ENCODE peak calls at places on chromosomes 2 and 18, in nine cellular contexts. One of them, this sample, is unnamed.

GRCh38 chr2:135662088-135662487 is 79.6 kb upstream of the UBXN4 start:
- DNase-seq in transverse colon: no peak
- DNase-seq in SK-N-SH: no peak
- DNase-seq in H1: no peak
- DNase-seq in A549: no peak
- DNase-seq in HepG2: no peak
- DNase-seq in K562: peak; percentile 8
- DNase-seq in upper lobe of left lung: no peak
- DNase-seq in ovary: no peak
- DNase-seq in this sample: no peak

GRCh38 chr2:161206491-161207032 is 46.3 kb downstream of the TANK start:
- DNase-seq in transverse colon: no peak
- DNase-seq in SK-N-SH: no peak
- DNase-seq in H1: no peak
- DNase-seq in A549: no peak
- DNase-seq in HepG2: no peak
- DNase-seq in K562: no peak
- DNase-seq in upper lobe of left lung: no peak
- DNase-seq in ovary: no peak
- DNase-seq in this sample: no peak

GRCh38 chr18:74310411-74310810 is 5.2 kb upstream of the C18orf63 start:
- DNase-seq in transverse colon: no peak
- DNase-seq in SK-N-SH: no peak
- DNase-seq in H1: no peak
- DNase-seq in A549: no peak
- DNase-seq in HepG2: peak; percentile 55
- DNase-seq in K562: no peak
- DNase-seq in upper lobe of left lung: peak; percentile 49
- DNase-seq in ovary: no peak
- DNase-seq in this sample: no peak

GRCh38 chr2:230749111-230749510 is 36.5 kb downstream of the CAB39 start:
- DNase-seq in transverse colon: no peak
- DNase-seq in SK-N-SH: no peak
- DNase-seq in H1: no peak
- DNase-seq in A549: no peak
- DNase-seq in HepG2: no peak
- DNase-seq in K562: no peak
- DNase-seq in upper lobe of left lung: no peak
- DNase-seq in ovary: no peak
- DNase-seq in this sample: no peak

GRCh38 chr18:58302811-58303210 is 258.8 kb downstream of the NEDD4L start:
- DNase-seq in transverse colon: no peak
- DNase-seq in SK-N-SH: no peak
- DNase-seq in H1: no peak
- DNase-seq in A549: no peak
- DNase-seq in HepG2: no peak
- DNase-seq in K562: no peak
- DNase-seq in upper lobe of left lung: no peak
- DNase-seq in ovary: no peak
- DNase-seq in this sample: no peak

GRCh38 chr2:167582619-167583018 is 664.8 kb downstream of the STK39 start:
- DNase-seq in transverse colon: no peak
- DNase-seq in SK-N-SH: no peak
- DNase-seq in H1: no peak
- DNase-seq in A549: no peak
- DNase-seq in HepG2: no peak
- DNase-seq in K562: no peak
- DNase-seq in upper lobe of left lung: no peak
- DNase-seq in ovary: no peak
- DNase-seq in this sample: no peak

GRCh38 chr2:240765007-240765406 is 55.0 kb downstream of the KIF1A start:
- DNase-seq in transverse colon: no peak
- DNase-seq in SK-N-SH: no peak
- DNase-seq in H1: no peak
- DNase-seq in A549: no peak
- DNase-seq in HepG2: no peak
- DNase-seq in K562: no peak
- DNase-seq in upper lobe of left lung: no peak
- DNase-seq in ovary: no peak
- DNase-seq in this sample: no peak

GRCh38 chr2:146661494-146662096 is 1183.2 kb upstream of the ACVR2A start:
- DNase-seq in transverse colon: no peak
- DNase-seq in SK-N-SH: peak; percentile 3
- DNase-seq in H1: no peak
- DNase-seq in A549: peak; percentile 1
- DNase-seq in HepG2: peak; percentile 23
- DNase-seq in K562: peak; percentile 29
- DNase-seq in upper lobe of left lung: no peak
- DNase-seq in ovary: no peak
- DNase-seq in this sample: no peak

GRCh38 chr2:138814123-138814883 is 34.1 kb upstream of the NXPH2 start:
- DNase-seq in transverse colon: no peak
- DNase-seq in SK-N-SH: no peak
- DNase-seq in H1: no peak
- DNase-seq in A549: no peak
- DNase-seq in HepG2: peak; percentile 35
- DNase-seq in K562: peak; percentile 2
- DNase-seq in upper lobe of left lung: no peak
- DNase-seq in ovary: no peak
- DNase-seq in this sample: no peak

GRCh38 chr2:158179660-158180059 is 78.0 kb downstream of the UPP2 start:
- DNase-seq in transverse colon: no peak
- DNase-seq in SK-N-SH: no peak
- DNase-seq in H1: no peak
- DNase-seq in A549: no peak
- DNase-seq in HepG2: peak; percentile 35
- DNase-seq in K562: peak; percentile 39
- DNase-seq in upper lobe of left lung: no peak
- DNase-seq in ovary: no peak
- DNase-seq in this sample: no peak

GRCh38 chr2:74441690-74442482 is at the start of gene RTKN:
- DNase-seq in transverse colon: peak; percentile 84
- DNase-seq in SK-N-SH: no peak
- DNase-seq in H1: peak; percentile 94
- DNase-seq in A549: no peak
- DNase-seq in HepG2: peak; percentile 96
- DNase-seq in K562: no peak
- DNase-seq in upper lobe of left lung: peak; percentile 79
- DNase-seq in ovary: no peak
- DNase-seq in this sample: peak; percentile 70

GRCh38 chr2:218981390-218982311 is 3.3 kb downstream of the FEV start:
- DNase-seq in transverse colon: peak; percentile 46
- DNase-seq in SK-N-SH: peak; percentile 48
- DNase-seq in H1: peak; percentile 68
- DNase-seq in A549: no peak
- DNase-seq in HepG2: no peak
- DNase-seq in K562: no peak
- DNase-seq in upper lobe of left lung: no peak
- DNase-seq in ovary: peak; percentile 35
- DNase-seq in this sample: peak; percentile 52

GRCh38 chr2:70073493-70073892 is 13.8 kb upstream of the PCBP1 start:
- DNase-seq in transverse colon: no peak
- DNase-seq in SK-N-SH: no peak
- DNase-seq in H1: no peak
- DNase-seq in A549: no peak
- DNase-seq in HepG2: no peak
- DNase-seq in K562: no peak
- DNase-seq in upper lobe of left lung: no peak
- DNase-seq in ovary: no peak
- DNase-seq in this sample: no peak

GRCh38 chr2:48162742-48163141 is 256.4 kb upstream of the FBXO11 start:
- DNase-seq in transverse colon: no peak
- DNase-seq in SK-N-SH: no peak
- DNase-seq in H1: no peak
- DNase-seq in A549: no peak
- DNase-seq in HepG2: no peak
- DNase-seq in K562: no peak
- DNase-seq in upper lobe of left lung: no peak
- DNase-seq in ovary: no peak
- DNase-seq in this sample: no peak

GRCh38 chr2:101790856-101791255 is 93.3 kb downstream of the MAP4K4 start:
- DNase-seq in transverse colon: no peak
- DNase-seq in SK-N-SH: no peak
- DNase-seq in H1: no peak
- DNase-seq in A549: no peak
- DNase-seq in HepG2: no peak
- DNase-seq in K562: no peak
- DNase-seq in upper lobe of left lung: no peak
- DNase-seq in ovary: no peak
- DNase-seq in this sample: no peak

GRCh38 chr2:12678189-12678588 is 38.5 kb upstream of the TRIB2 start:
- DNase-seq in transverse colon: no peak
- DNase-seq in SK-N-SH: no peak
- DNase-seq in H1: no peak
- DNase-seq in A549: no peak
- DNase-seq in HepG2: no peak
- DNase-seq in K562: no peak
- DNase-seq in upper lobe of left lung: no peak
- DNase-seq in ovary: no peak
- DNase-seq in this sample: no peak

GRCh38 chr2:191565647-191566198 is 112.2 kb upstream of the NABP1 start:
- DNase-seq in transverse colon: no peak
- DNase-seq in SK-N-SH: no peak
- DNase-seq in H1: no peak
- DNase-seq in A549: no peak
- DNase-seq in HepG2: no peak
- DNase-seq in K562: peak; percentile 50
- DNase-seq in upper lobe of left lung: no peak
- DNase-seq in ovary: no peak
- DNase-seq in this sample: no peak

GRCh38 chr18:78293940-78294401 is 685.6 kb upstream of the SALL3 start:
- DNase-seq in transverse colon: no peak
- DNase-seq in SK-N-SH: no peak
- DNase-seq in H1: no peak
- DNase-seq in A549: no peak
- DNase-seq in HepG2: no peak
- DNase-seq in K562: no peak
- DNase-seq in upper lobe of left lung: no peak
- DNase-seq in ovary: no peak
- DNase-seq in this sample: no peak

GRCh38 chr2:33276868-33277503 is 199.5 kb upstream of the RASGRP3 start:
- DNase-seq in transverse colon: no peak
- DNase-seq in SK-N-SH: no peak
- DNase-seq in H1: no peak
- DNase-seq in A549: no peak
- DNase-seq in HepG2: no peak
- DNase-seq in K562: no peak
- DNase-seq in upper lobe of left lung: no peak
- DNase-seq in ovary: no peak
- DNase-seq in this sample: no peak
- H3K27ac ChIP-seq in transverse colon: peak overlapping the region; percentile 16
- H3K27ac ChIP-seq in SK-N-SH: no peak overlapping the region
- H3K27ac ChIP-seq in H1: no peak overlapping the region
- H3K27ac ChIP-seq in A549: peak overlapping the region; percentile 61
- H3K27ac ChIP-seq in HepG2: no peak overlapping the region
- H3K27ac ChIP-seq in K562: no peak overlapping the region
- H3K27ac ChIP-seq in upper lobe of left lung: peak overlapping the region; percentile 18
- H3K27ac ChIP-seq in ovary: peak overlapping the region; percentile 50
- H3K27ac ChIP-seq in this sample: peak overlapping the region; percentile 70

DNA sequence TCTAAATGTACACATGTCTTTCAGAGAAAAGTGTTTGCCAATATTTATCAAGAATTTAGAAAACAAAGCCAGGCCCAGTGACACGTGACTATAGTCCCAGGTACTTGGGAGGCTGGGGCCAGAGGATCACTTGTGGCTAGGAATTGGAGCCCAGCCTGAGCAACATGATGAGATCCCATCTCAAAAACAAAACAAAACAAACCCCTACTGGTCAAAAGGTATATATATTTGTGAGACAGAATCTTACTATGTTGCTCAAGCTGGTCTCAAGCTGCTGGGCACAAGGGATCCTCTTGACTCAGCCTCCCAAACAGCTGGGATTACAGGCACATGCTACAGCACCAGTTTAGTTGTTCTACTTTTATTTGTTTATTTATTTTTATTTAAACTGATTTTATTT is 79.2 kb downstream of the ZDBF2 start:
- DNase-seq in transverse colon: no peak
- DNase-seq in SK-N-SH: no peak
- DNase-seq in H1: no peak
- DNase-seq in A549: no peak
- DNase-seq in HepG2: no peak
- DNase-seq in K562: no peak
- DNase-seq in upper lobe of left lung: no peak
- DNase-seq in ovary: no peak
- DNase-seq in this sample: no peak
- TF ChIP-seq CTCF in transverse colon: no peak
- TF ChIP-seq CTCF in SK-N-SH: no peak
- TF ChIP-seq CTCF in H1: no peak
- TF ChIP-seq CTCF in A549: no peak
- TF ChIP-seq CTCF in HepG2: no peak
- TF ChIP-seq CTCF in K562: no peak
- TF ChIP-seq CTCF in upper lobe of left lung: no peak
- TF ChIP-seq CTCF in ovary: no peak
- TF ChIP-seq CTCF in this sample: no peak

DNA sequence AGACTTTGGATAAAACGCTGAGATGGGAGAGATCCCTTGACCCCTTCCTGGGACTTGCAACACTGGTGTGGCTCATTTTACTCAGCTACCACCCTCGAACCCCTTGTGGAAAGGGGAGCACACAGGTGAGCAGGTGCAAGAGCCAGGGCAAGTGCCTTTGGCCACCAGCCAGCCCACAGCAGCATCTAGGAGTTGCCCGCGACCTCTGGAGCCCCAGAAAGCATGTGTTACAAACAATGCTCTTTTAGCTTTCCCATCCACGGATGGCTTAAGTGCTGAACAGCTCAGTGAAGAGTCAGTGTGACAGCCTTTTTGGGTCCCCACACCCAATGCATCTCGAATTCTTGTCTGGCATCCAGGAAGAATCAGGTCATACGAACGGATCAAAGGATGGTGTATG is 197.8 kb downstream of the MEMO1 start:
- DNase-seq in transverse colon: no peak
- DNase-seq in SK-N-SH: no peak
- DNase-seq in H1: no peak
- DNase-seq in A549: no peak
- DNase-seq in HepG2: no peak
- DNase-seq in K562: no peak
- DNase-seq in upper lobe of left lung: no peak
- DNase-seq in ovary: no peak
- DNase-seq in this sample: no peak
- TF ChIP-seq EP300 in transverse colon: no peak
- TF ChIP-seq EP300 in SK-N-SH: no peak
- TF ChIP-seq EP300 in H1: no peak
- TF ChIP-seq EP300 in A549: no peak
- TF ChIP-seq EP300 in HepG2: no peak
- TF ChIP-seq EP300 in K562: no peak
- TF ChIP-seq EP300 in upper lobe of left lung: no peak
- TF ChIP-seq EP300 in ovary: no peak
- TF ChIP-seq EP300 in this sample: no peak

DNA sequence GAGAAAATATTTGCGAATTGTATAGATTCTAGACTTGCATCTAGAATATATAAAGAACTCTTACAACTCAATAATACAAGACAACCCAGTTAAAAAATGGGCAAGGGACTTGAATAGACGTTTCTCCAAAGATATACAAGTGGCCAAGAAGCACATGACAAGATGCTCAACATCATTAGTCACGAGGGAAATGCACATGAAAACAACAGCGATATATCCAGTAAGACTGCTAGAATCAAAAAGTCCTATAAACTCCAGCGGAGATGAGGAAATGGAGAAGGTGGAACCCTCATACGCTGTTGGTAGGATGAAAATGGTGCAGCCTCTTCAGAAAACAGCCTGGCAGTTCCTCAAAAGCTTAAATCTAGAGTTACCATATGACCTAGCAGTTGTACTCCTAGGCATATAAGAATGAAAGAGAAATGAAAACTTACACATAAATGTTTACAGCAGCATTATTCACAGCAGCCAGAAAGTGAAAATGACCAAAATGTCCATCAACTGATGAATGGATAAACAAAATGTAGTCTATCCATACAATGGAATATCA is 48.0 kb downstream of the HPCAL1 start:
- DNase-seq in transverse colon: no peak
- DNase-seq in SK-N-SH: no peak
- DNase-seq in H1: no peak
- DNase-seq in A549: no peak
- DNase-seq in HepG2: no peak
- DNase-seq in K562: no peak
- DNase-seq in upper lobe of left lung: no peak
- DNase-seq in ovary: no peak
- DNase-seq in this sample: no peak
- H3K27ac ChIP-seq in transverse colon: no peak overlapping the region
- H3K27ac ChIP-seq in SK-N-SH: no peak overlapping the region
- H3K27ac ChIP-seq in H1: no peak overlapping the region
- H3K27ac ChIP-seq in A549: no peak overlapping the region
- H3K27ac ChIP-seq in HepG2: no peak overlapping the region
- H3K27ac ChIP-seq in K562: no peak overlapping the region
- H3K27ac ChIP-seq in upper lobe of left lung: peak overlapping the region; percentile 3
- H3K27ac ChIP-seq in ovary: no peak overlapping the region
- H3K27ac ChIP-seq in this sample: no peak overlapping the region

This sample was measured in stomach.